ENCODE peak calls at places on chromosomes 7 and 10, in seven cellular contexts. One of them, this sample, is unnamed.

GRCh38 chr7:18958627-18959026 is 158.8 kb downstream of the TWIST1 start:
- DNase-seq in COR-L47: no peak
- DNase-seq in T-helper 2 cell: no peak
- DNase-seq in NCI-H1436: no peak
- DNase-seq in colonic mucosa: no peak
- DNase-seq in T-cell: no peak
- DNase-seq in ELF-1: no peak
- DNase-seq in this sample: no peak

GRCh38 chr10:12507165-12507870 is 158.0 kb downstream of the CAMK1D start:
- DNase-seq in T-cell: no peak
- DNase-seq in ELF-1: no peak
- DNase-seq in NCI-H1436: no peak
- DNase-seq in T-helper 2 cell: no peak
- DNase-seq in COR-L47: no peak
- DNase-seq in colonic mucosa: peak
- DNase-seq in this sample: no peak

GRCh38 chr10:3433131-3433530 is 260.5 kb upstream of the PITRM1 start:
- DNase-seq in colonic mucosa: no peak
- DNase-seq in ELF-1: no peak
- DNase-seq in NCI-H1436: no peak
- DNase-seq in T-cell: no peak
- DNase-seq in T-helper 2 cell: no peak
- DNase-seq in COR-L47: no peak
- DNase-seq in this sample: no peak

GRCh38 chr7:127629268-127629854 is 11.4 kb upstream of the PAX4 start:
- DNase-seq in ELF-1: peak
- DNase-seq in NCI-H1436: peak
- DNase-seq in COR-L47: no peak
- DNase-seq in colonic mucosa: peak
- DNase-seq in T-cell: no peak
- DNase-seq in T-helper 2 cell: no peak
- DNase-seq in this sample: no peak

GRCh38 chr7:137538361-137538762 is 194.8 kb upstream of the PTN start:
- DNase-seq in T-cell: no peak
- DNase-seq in COR-L47: no peak
- DNase-seq in ELF-1: no peak
- DNase-seq in NCI-H1436: no peak
- DNase-seq in T-helper 2 cell: no peak
- DNase-seq in colonic mucosa: no peak
- DNase-seq in this sample: no peak

GRCh38 chr7:30065746-30066145 is 37.5 kb downstream of the PLEKHA8 start:
- DNase-seq in T-cell: no peak
- DNase-seq in COR-L47: no peak
- DNase-seq in colonic mucosa: no peak
- DNase-seq in ELF-1: no peak
- DNase-seq in NCI-H1436: no peak
- DNase-seq in T-helper 2 cell: no peak
- DNase-seq in this sample: no peak

GRCh38 chr10:46547881-46548780 is 8.3 kb downstream of the GPRIN2 start:
- DNase-seq in COR-L47: no peak
- DNase-seq in T-helper 2 cell: no peak
- DNase-seq in NCI-H1436: no peak
- DNase-seq in ELF-1: no peak
- DNase-seq in colonic mucosa: peak
- DNase-seq in T-cell: no peak
- DNase-seq in this sample: no peak

GRCh38 chr10:43971306-43971705 is 322.6 kb upstream of the ZNF32 start:
- DNase-seq in T-helper 2 cell: no peak
- DNase-seq in T-cell: no peak
- DNase-seq in COR-L47: no peak
- DNase-seq in colonic mucosa: no peak
- DNase-seq in ELF-1: no peak
- DNase-seq in NCI-H1436: no peak
- DNase-seq in this sample: no peak

GRCh38 chr7:26143298-26144044 is 8.5 kb upstream of the NFE2L3 start:
- DNase-seq in ELF-1: no peak
- DNase-seq in T-cell: no peak
- DNase-seq in colonic mucosa: no peak
- DNase-seq in NCI-H1436: no peak
- DNase-seq in COR-L47: no peak
- DNase-seq in T-helper 2 cell: no peak
- DNase-seq in this sample: no peak

GRCh38 chr7:93147358-93147757 is 827 bp downstream of the SAMD9L start:
- DNase-seq in T-cell: peak
- DNase-seq in COR-L47: peak
- DNase-seq in ELF-1: peak
- DNase-seq in colonic mucosa: peak
- DNase-seq in T-helper 2 cell: peak
- DNase-seq in NCI-H1436: no peak
- DNase-seq in this sample: peak

GRCh38 chr7:85226401-85227085 is 39.7 kb upstream of the SEMA3D start:
- DNase-seq in NCI-H1436: no peak
- DNase-seq in colonic mucosa: no peak
- DNase-seq in T-cell: no peak
- DNase-seq in ELF-1: no peak
- DNase-seq in T-helper 2 cell: no peak
- DNase-seq in COR-L47: no peak
- DNase-seq in this sample: no peak

GRCh38 chr7:10908600-10908999 is 65.1 kb upstream of the PHF14 start:
- DNase-seq in colonic mucosa: no peak
- DNase-seq in T-cell: no peak
- DNase-seq in ELF-1: peak
- DNase-seq in COR-L47: no peak
- DNase-seq in NCI-H1436: no peak
- DNase-seq in T-helper 2 cell: no peak
- DNase-seq in this sample: no peak

GRCh38 chr10:113316506-113316905 is 236.3 kb upstream of the HABP2 start:
- DNase-seq in colonic mucosa: no peak
- DNase-seq in T-cell: no peak
- DNase-seq in NCI-H1436: no peak
- DNase-seq in COR-L47: no peak
- DNase-seq in ELF-1: no peak
- DNase-seq in T-helper 2 cell: no peak
- DNase-seq in this sample: no peak

GRCh38 chr7:87735360-87735759 is 107.2 kb downstream of the RUNDC3B start:
- DNase-seq in colonic mucosa: no peak
- DNase-seq in COR-L47: no peak
- DNase-seq in T-cell: no peak
- DNase-seq in ELF-1: no peak
- DNase-seq in NCI-H1436: no peak
- DNase-seq in T-helper 2 cell: no peak
- DNase-seq in this sample: no peak

GRCh38 chr10:130763071-130763470 is 548.5 kb downstream of the TCERG1L start:
- DNase-seq in NCI-H1436: no peak
- DNase-seq in T-cell: no peak
- DNase-seq in COR-L47: no peak
- DNase-seq in ELF-1: no peak
- DNase-seq in colonic mucosa: no peak
- DNase-seq in T-helper 2 cell: no peak
- DNase-seq in this sample: no peak

GRCh38 chr10:46306550-46307184 is 19.9 kb downstream of the ANTXRL start:
- DNase-seq in T-helper 2 cell: no peak
- DNase-seq in ELF-1: no peak
- DNase-seq in T-cell: no peak
- DNase-seq in NCI-H1436: no peak
- DNase-seq in COR-L47: no peak
- DNase-seq in colonic mucosa: no peak
- DNase-seq in this sample: no peak

This sample was measured in NCI-H2227 treated with DMSO at 0.1 percent for 48 hours.